ENCODE peak calls at places on chromosomes 4 and X, in eight cellular contexts. One of them, this sample, is unnamed. For H3K36me3, the result is how much of the 10 kb centered on the place peaks cover.

GRCh38 chrX:101260435-101260834 is 30.7 kb downstream of the TAF7L start:
- DNase-seq in Peyer's patch: no peak
- DNase-seq in esophagus squamous epithelium: no peak
- DNase-seq in fibroblast of lung: no peak
- DNase-seq in astrocyte: no peak
- DNase-seq in right lobe of liver: no peak
- DNase-seq in suprapubic skin: no peak
- DNase-seq in hepatocyte: peak
- DNase-seq in this sample: no peak

GRCh38 chr4:176002007-176002623 is 63.5 kb upstream of the WDR17 start:
- DNase-seq in right lobe of liver: peak
- DNase-seq in astrocyte: peak
- DNase-seq in hepatocyte: peak
- DNase-seq in Peyer's patch: peak
- DNase-seq in fibroblast of lung: peak
- DNase-seq in suprapubic skin: peak
- DNase-seq in esophagus squamous epithelium: no peak
- DNase-seq in this sample: no peak

GRCh38 chr4:114688063-114688462 is 89.5 kb downstream of the UGT8 start:
- DNase-seq in hepatocyte: no peak
- DNase-seq in Peyer's patch: no peak
- DNase-seq in right lobe of liver: no peak
- DNase-seq in fibroblast of lung: no peak
- DNase-seq in suprapubic skin: no peak
- DNase-seq in esophagus squamous epithelium: no peak
- DNase-seq in astrocyte: no peak
- DNase-seq in this sample: no peak

GRCh38 chrX:107348990-107349389 is 100.5 kb upstream of the FRMPD3 start:
- DNase-seq in Peyer's patch: no peak
- DNase-seq in astrocyte: no peak
- DNase-seq in right lobe of liver: no peak
- DNase-seq in suprapubic skin: no peak
- DNase-seq in esophagus squamous epithelium: no peak
- DNase-seq in hepatocyte: no peak
- DNase-seq in fibroblast of lung: no peak
- DNase-seq in this sample: no peak

GRCh38 chrX:55026840-55027239 is 3.9 kb downstream of the ALAS2 start:
- DNase-seq in right lobe of liver: no peak
- DNase-seq in fibroblast of lung: no peak
- DNase-seq in suprapubic skin: no peak
- DNase-seq in Peyer's patch: no peak
- DNase-seq in astrocyte: no peak
- DNase-seq in hepatocyte: no peak
- DNase-seq in esophagus squamous epithelium: no peak
- DNase-seq in this sample: no peak

GRCh38 chrX:12401252-12401651 is 263.0 kb downstream of the FRMPD4 start:
- DNase-seq in right lobe of liver: no peak
- DNase-seq in hepatocyte: no peak
- DNase-seq in suprapubic skin: no peak
- DNase-seq in esophagus squamous epithelium: no peak
- DNase-seq in Peyer's patch: no peak
- DNase-seq in fibroblast of lung: no peak
- DNase-seq in astrocyte: no peak
- DNase-seq in this sample: no peak

GRCh38 chrX:16739574-16739973 is 20.2 kb downstream of the SYAP1 start:
- DNase-seq in fibroblast of lung: no peak
- DNase-seq in suprapubic skin: no peak
- DNase-seq in Peyer's patch: no peak
- DNase-seq in astrocyte: no peak
- DNase-seq in right lobe of liver: no peak
- DNase-seq in hepatocyte: no peak
- DNase-seq in esophagus squamous epithelium: no peak
- DNase-seq in this sample: no peak

GRCh38 chr4:59240030-59240429 is 1960.1 kb upstream of the ADGRL3 start:
- DNase-seq in suprapubic skin: no peak
- DNase-seq in right lobe of liver: no peak
- DNase-seq in hepatocyte: no peak
- DNase-seq in Peyer's patch: no peak
- DNase-seq in fibroblast of lung: no peak
- DNase-seq in astrocyte: no peak
- DNase-seq in esophagus squamous epithelium: no peak
- DNase-seq in this sample: no peak

GRCh38 chr4:168705121-168705520 is 208.3 kb downstream of the PALLD start:
- DNase-seq in right lobe of liver: no peak
- DNase-seq in fibroblast of lung: no peak
- DNase-seq in Peyer's patch: no peak
- DNase-seq in astrocyte: no peak
- DNase-seq in esophagus squamous epithelium: no peak
- DNase-seq in suprapubic skin: no peak
- DNase-seq in hepatocyte: no peak
- DNase-seq in this sample: no peak

GRCh38 chrX:50680990-50681389 is 133.0 kb downstream of the SHROOM4 start:
- DNase-seq in astrocyte: no peak
- DNase-seq in suprapubic skin: no peak
- DNase-seq in Peyer's patch: no peak
- DNase-seq in fibroblast of lung: no peak
- DNase-seq in right lobe of liver: no peak
- DNase-seq in esophagus squamous epithelium: no peak
- DNase-seq in hepatocyte: no peak
- DNase-seq in this sample: no peak
- TF ChIP-seq CTCF in astrocyte: peak
- TF ChIP-seq CTCF in suprapubic skin: no peak
- TF ChIP-seq CTCF in Peyer's patch: no peak
- TF ChIP-seq CTCF in fibroblast of lung: peak
- TF ChIP-seq CTCF in right lobe of liver: peak
- TF ChIP-seq CTCF in esophagus squamous epithelium: no peak
- TF ChIP-seq CTCF in hepatocyte: peak
- TF ChIP-seq CTCF in this sample: no peak

GRCh38 chr4:3198906-3199305 is 50.1 kb upstream of the MSANTD1 start:
- DNase-seq in suprapubic skin: peak
- DNase-seq in Peyer's patch: no peak
- DNase-seq in esophagus squamous epithelium: no peak
- DNase-seq in hepatocyte: no peak
- DNase-seq in astrocyte: no peak
- DNase-seq in fibroblast of lung: no peak
- DNase-seq in right lobe of liver: no peak
- DNase-seq in this sample: no peak

GRCh38 chr4:3197366-3198105 is 51.4 kb upstream of the MSANTD1 start:
- DNase-seq in suprapubic skin: peak
- DNase-seq in astrocyte: no peak
- DNase-seq in Peyer's patch: no peak
- DNase-seq in esophagus squamous epithelium: no peak
- DNase-seq in fibroblast of lung: no peak
- DNase-seq in right lobe of liver: no peak
- DNase-seq in hepatocyte: no peak
- DNase-seq in this sample: no peak

GRCh38 chr4:3199661-3200422 is 49.1 kb upstream of the MSANTD1 start:
- DNase-seq in suprapubic skin: peak
- DNase-seq in right lobe of liver: no peak
- DNase-seq in Peyer's patch: no peak
- DNase-seq in astrocyte: no peak
- DNase-seq in esophagus squamous epithelium: no peak
- DNase-seq in hepatocyte: no peak
- DNase-seq in fibroblast of lung: no peak
- DNase-seq in this sample: peak

GRCh38 chr4:3193531-3194203 is 55.3 kb upstream of the MSANTD1 start:
- DNase-seq in hepatocyte: no peak
- DNase-seq in right lobe of liver: no peak
- DNase-seq in fibroblast of lung: no peak
- DNase-seq in Peyer's patch: no peak
- DNase-seq in astrocyte: no peak
- DNase-seq in suprapubic skin: no peak
- DNase-seq in esophagus squamous epithelium: no peak
- DNase-seq in this sample: no peak

GRCh38 chr4:3196670-3197359 is 52.1 kb upstream of the MSANTD1 start:
- DNase-seq in Peyer's patch: no peak
- DNase-seq in fibroblast of lung: no peak
- DNase-seq in esophagus squamous epithelium: no peak
- DNase-seq in astrocyte: no peak
- DNase-seq in hepatocyte: no peak
- DNase-seq in right lobe of liver: no peak
- DNase-seq in suprapubic skin: peak
- DNase-seq in this sample: no peak
- H3K36me3 ChIP-seq in Peyer's patch: under half
- H3K36me3 ChIP-seq in fibroblast of lung: under half
- H3K36me3 ChIP-seq in esophagus squamous epithelium: under half
- H3K36me3 ChIP-seq in astrocyte: under half
- H3K36me3 ChIP-seq in hepatocyte: under half
- H3K36me3 ChIP-seq in right lobe of liver: under half
- H3K36me3 ChIP-seq in suprapubic skin: half or more
- H3K36me3 ChIP-seq in this sample: under half

DNA sequence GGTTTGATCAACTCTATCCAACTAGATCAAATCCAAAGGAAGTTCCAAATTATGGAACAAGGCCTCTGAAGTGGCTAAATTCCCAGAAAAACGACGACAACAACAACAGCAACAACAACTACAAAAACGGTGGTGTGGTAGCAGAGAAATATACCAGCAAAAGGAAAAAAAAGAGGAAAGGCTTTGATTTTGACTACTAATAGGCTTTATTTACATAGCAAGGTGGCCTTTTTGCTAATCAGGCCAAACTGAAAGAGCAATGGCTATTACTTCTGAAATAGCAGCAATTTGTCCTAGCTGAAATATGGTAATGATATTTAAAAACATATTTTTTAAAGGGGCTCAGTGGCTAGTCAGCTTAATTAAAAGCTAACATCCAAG is 40.8 kb upstream of the TMPRSS11E start:
- DNase-seq in fibroblast of lung: no peak
- DNase-seq in right lobe of liver: no peak
- DNase-seq in esophagus squamous epithelium: no peak
- DNase-seq in hepatocyte: no peak
- DNase-seq in astrocyte: no peak
- DNase-seq in suprapubic skin: no peak
- DNase-seq in Peyer's patch: no peak
- DNase-seq in this sample: no peak
- H3K4me3 ChIP-seq in fibroblast of lung: no peak
- H3K4me3 ChIP-seq in right lobe of liver: no peak
- H3K4me3 ChIP-seq in esophagus squamous epithelium: no peak
- H3K4me3 ChIP-seq in hepatocyte: no peak
- H3K4me3 ChIP-seq in astrocyte: no peak
- H3K4me3 ChIP-seq in suprapubic skin: no peak
- H3K4me3 ChIP-seq in Peyer's patch: no peak
- H3K4me3 ChIP-seq in this sample: no peak

GRCh38 chr4:122309988-122310626 is 68.7 kb upstream of the ADAD1 start:
- DNase-seq in astrocyte: no peak
- DNase-seq in right lobe of liver: no peak
- DNase-seq in fibroblast of lung: peak
- DNase-seq in suprapubic skin: no peak
- DNase-seq in hepatocyte: no peak
- DNase-seq in esophagus squamous epithelium: no peak
- DNase-seq in Peyer's patch: no peak
- DNase-seq in this sample: no peak
- TF ChIP-seq CTCF in astrocyte: peak
- TF ChIP-seq CTCF in right lobe of liver: peak
- TF ChIP-seq CTCF in fibroblast of lung: peak
- TF ChIP-seq CTCF in suprapubic skin: peak
- TF ChIP-seq CTCF in hepatocyte: peak
- TF ChIP-seq CTCF in esophagus squamous epithelium: no peak
- TF ChIP-seq CTCF in Peyer's patch: peak
- TF ChIP-seq CTCF in this sample: peak

GRCh38 chr4:139761461-139761860 is 95.8 kb downstream of the MGST2 start:
- DNase-seq in Peyer's patch: no peak
- DNase-seq in fibroblast of lung: peak
- DNase-seq in astrocyte: peak
- DNase-seq in suprapubic skin: no peak
- DNase-seq in right lobe of liver: no peak
- DNase-seq in esophagus squamous epithelium: no peak
- DNase-seq in hepatocyte: no peak
- DNase-seq in this sample: no peak
- H3K36me3 ChIP-seq in Peyer's patch: under half
- H3K36me3 ChIP-seq in fibroblast of lung: under half
- H3K36me3 ChIP-seq in astrocyte: under half
- H3K36me3 ChIP-seq in suprapubic skin: under half
- H3K36me3 ChIP-seq in right lobe of liver: under half
- H3K36me3 ChIP-seq in esophagus squamous epithelium: under half
- H3K36me3 ChIP-seq in hepatocyte: under half
- H3K36me3 ChIP-seq in this sample: under half

GRCh38 chr4:113635739-113636437 is 125.7 kb downstream of the CAMK2D start:
- DNase-seq in astrocyte: peak
- DNase-seq in suprapubic skin: no peak
- DNase-seq in hepatocyte: no peak
- DNase-seq in fibroblast of lung: peak
- DNase-seq in esophagus squamous epithelium: no peak
- DNase-seq in right lobe of liver: no peak
- DNase-seq in Peyer's patch: no peak
- DNase-seq in this sample: no peak

GRCh38 chr4:113636438-113636818 is 125.1 kb downstream of the CAMK2D start:
- DNase-seq in fibroblast of lung: no peak
- DNase-seq in right lobe of liver: no peak
- DNase-seq in suprapubic skin: no peak
- DNase-seq in Peyer's patch: peak
- DNase-seq in astrocyte: no peak
- DNase-seq in esophagus squamous epithelium: no peak
- DNase-seq in hepatocyte: no peak
- DNase-seq in this sample: no peak

GRCh38 chr4:113637363-113637762 is 124.2 kb downstream of the CAMK2D start:
- DNase-seq in suprapubic skin: no peak
- DNase-seq in fibroblast of lung: peak
- DNase-seq in astrocyte: peak
- DNase-seq in Peyer's patch: no peak
- DNase-seq in hepatocyte: no peak
- DNase-seq in esophagus squamous epithelium: no peak
- DNase-seq in right lobe of liver: no peak
- DNase-seq in this sample: no peak

GRCh38 chr4:113637823-113638691 is 123.5 kb downstream of the CAMK2D start:
- DNase-seq in right lobe of liver: no peak
- DNase-seq in fibroblast of lung: peak
- DNase-seq in Peyer's patch: no peak
- DNase-seq in hepatocyte: no peak
- DNase-seq in suprapubic skin: no peak
- DNase-seq in esophagus squamous epithelium: no peak
- DNase-seq in astrocyte: no peak
- DNase-seq in this sample: no peak

DNA sequence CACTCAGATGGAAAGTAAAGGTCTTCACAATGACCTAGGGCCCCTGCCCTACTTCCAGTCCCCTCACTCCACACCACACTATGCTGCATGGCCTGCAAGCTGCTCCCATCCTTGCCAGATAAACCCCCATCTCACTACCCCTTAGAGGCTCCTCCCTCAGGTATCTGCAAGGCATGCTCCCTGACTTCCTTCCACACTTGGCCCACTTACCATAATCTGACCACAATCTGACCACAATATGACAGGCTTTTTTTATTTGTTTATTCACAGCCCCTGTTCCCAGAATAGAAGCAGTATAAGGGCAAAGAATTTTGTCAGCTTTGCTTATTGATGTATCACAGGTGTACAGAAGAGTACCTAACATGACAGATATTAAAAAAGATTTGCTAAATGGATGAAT is 124.7 kb downstream of the CAMK2D start:
- DNase-seq in suprapubic skin: no peak
- DNase-seq in esophagus squamous epithelium: no peak
- DNase-seq in fibroblast of lung: peak
- DNase-seq in Peyer's patch: peak
- DNase-seq in astrocyte: peak
- DNase-seq in hepatocyte: no peak
- DNase-seq in right lobe of liver: no peak
- DNase-seq in this sample: no peak
- H3K4me3 ChIP-seq in suprapubic skin: no peak
- H3K4me3 ChIP-seq in esophagus squamous epithelium: no peak
- H3K4me3 ChIP-seq in fibroblast of lung: no peak
- H3K4me3 ChIP-seq in Peyer's patch: no peak
- H3K4me3 ChIP-seq in astrocyte: no peak
- H3K4me3 ChIP-seq in hepatocyte: no peak
- H3K4me3 ChIP-seq in right lobe of liver: no peak
- H3K4me3 ChIP-seq in this sample: no peak

GRCh38 chr4:165464813-165465381 is 86.1 kb downstream of the CPE start:
- DNase-seq in astrocyte: peak
- DNase-seq in Peyer's patch: no peak
- DNase-seq in fibroblast of lung: peak
- DNase-seq in esophagus squamous epithelium: no peak
- DNase-seq in hepatocyte: peak
- DNase-seq in suprapubic skin: no peak
- DNase-seq in right lobe of liver: no peak
- DNase-seq in this sample: no peak
- TF ChIP-seq CTCF in astrocyte: peak
- TF ChIP-seq CTCF in Peyer's patch: peak
- TF ChIP-seq CTCF in fibroblast of lung: peak
- TF ChIP-seq CTCF in esophagus squamous epithelium: peak
- TF ChIP-seq CTCF in hepatocyte: peak
- TF ChIP-seq CTCF in suprapubic skin: peak
- TF ChIP-seq CTCF in right lobe of liver: peak
- TF ChIP-seq CTCF in this sample: peak

This sample was measured in BJ.